ENCODE peak calls at places on chromosomes 4 and X, in five cellular contexts. One of them, this sample, is unnamed.

GRCh38 chrX:2457289-2458133 is 43.3 kb downstream of the DHRSX start:
- DNase-seq in AG08396: no peak
- DNase-seq in AG09309: no peak
- DNase-seq in HCEC 1CT: no peak
- DNase-seq in DMS79: no peak
- DNase-seq in this sample: no peak

GRCh38 chr4:54961357-54961975 is 163.9 kb downstream of the KDR start:
- DNase-seq in AG08396: peak
- DNase-seq in AG09309: peak
- DNase-seq in HCEC 1CT: peak
- DNase-seq in DMS79: no peak
- DNase-seq in this sample: peak

GRCh38 chr4:6917445-6918241 is 8.0 kb downstream of the TBC1D14 start:
- DNase-seq in AG08396: no peak
- DNase-seq in AG09309: no peak
- DNase-seq in HCEC 1CT: no peak
- DNase-seq in DMS79: peak
- DNase-seq in this sample: peak

GRCh38 chr4:42331914-42332368 is 65.3 kb upstream of the SHISA3 start:
- DNase-seq in AG08396: no peak
- DNase-seq in AG09309: no peak
- DNase-seq in HCEC 1CT: no peak
- DNase-seq in DMS79: no peak
- DNase-seq in this sample: no peak

GRCh38 chrX:93660575-93660974 is 12.8 kb downstream of the NAP1L3 start:
- DNase-seq in AG08396: no peak
- DNase-seq in AG09309: no peak
- DNase-seq in HCEC 1CT: no peak
- DNase-seq in DMS79: no peak
- DNase-seq in this sample: no peak

GRCh38 chr4:39626261-39626660 is 12.4 kb downstream of the SMIM14 start:
- DNase-seq in AG08396: no peak
- DNase-seq in AG09309: no peak
- DNase-seq in HCEC 1CT: no peak
- DNase-seq in DMS79: no peak
- DNase-seq in this sample: no peak

GRCh38 chrX:110992611-110993010 is 103.4 kb upstream of the PAK3 start:
- DNase-seq in AG08396: peak
- DNase-seq in AG09309: no peak
- DNase-seq in HCEC 1CT: no peak
- DNase-seq in DMS79: no peak
- DNase-seq in this sample: peak

GRCh38 chr4:180860136-180860720 is 1383.0 kb upstream of the TENM3 start:
- DNase-seq in AG08396: no peak
- DNase-seq in AG09309: no peak
- DNase-seq in HCEC 1CT: no peak
- DNase-seq in DMS79: no peak
- DNase-seq in this sample: no peak

GRCh38 chr4:93828830-93829530 is 427 bp downstream of the ATOH1 start:
- DNase-seq in AG08396: peak
- DNase-seq in AG09309: no peak
- DNase-seq in HCEC 1CT: no peak
- DNase-seq in DMS79: no peak
- DNase-seq in this sample: no peak